ENCODE peak calls at places on chromosomes 12 and 14, in eight cellular contexts. B, Z, Q, J, M, I, L and W are unnamed samples.

GRCh38 chr14:33916663-33917565 is 34.0 kb downstream of the EGLN3 start:
- DNase-seq in B (no peak), Z (no peak), Q (no peak), J (no peak), M (peak), I (no peak), L (no peak), W (no peak)

GRCh38 chr14:91405241-91405721 is 12.3 kb downstream of the CCDC88C start:
- DNase-seq in B (no peak), Z (no peak), Q (no peak), J (no peak), M (no peak), I (peak), L (no peak), W (no peak)

GRCh38 chr12:752673-753400 is 458 bp downstream of the WNK1 start:
- DNase-seq in B (no peak), Z (peak), Q (peak), J (no peak), M (peak), I (peak), L (peak), W (no peak)

GRCh38 chr14:71803539-71804260 is 128.5 kb upstream of the RGS6 start:
- DNase-seq in B (no peak), Z (no peak), Q (no peak), J (no peak), M (peak), I (no peak), L (no peak), W (no peak)

GRCh38 chr12:80936353-80936641 is 1.4 kb downstream of the LIN7A start:
- DNase-seq in B (no peak), Z (peak), Q (no peak), J (no peak), M (no peak), I (no peak), L (no peak), W (peak)

GRCh38 chr12:64621257-64621942 is 11.1 kb downstream of the RASSF3 start:
- DNase-seq in B (no peak), Z (no peak), Q (no peak), J (no peak), M (peak), I (no peak), L (no peak), W (no peak)

GRCh38 chr14:105056303-105056831 is 8.9 kb downstream of the GPR132 start:
- DNase-seq in B (no peak), Z (no peak), Q (no peak), J (no peak), M (no peak), I (peak), L (no peak), W (no peak)

GRCh38 chr12:88420460-88420859 is 159.8 kb downstream of the KITLG start:
- DNase-seq in B (no peak), Z (peak), Q (no peak), J (no peak), M (peak), I (no peak), L (no peak), W (peak)

GRCh38 chr12:74119811-74120362 is 417.7 kb upstream of the ATXN7L3B start:
- DNase-seq in B (no peak), Z (no peak), Q (no peak), J (no peak), M (no peak), I (no peak), L (peak), W (no peak)

GRCh38 chr14:73743431-73743931 is 29.3 kb upstream of the PNMA1 start:
- DNase-seq in B (peak), Z (no peak), Q (no peak), J (no peak), M (no peak), I (peak), L (no peak), W (no peak)

GRCh38 chr14:104428333-104428851 is 151.2 kb upstream of the C14orf180 start:
- DNase-seq in B (no peak), Z (no peak), Q (no peak), J (no peak), M (no peak), I (no peak), L (no peak), W (no peak)

GRCh38 chr12:59408431-59408830 is 187.4 kb upstream of the SLC16A7 start:
- DNase-seq in B (no peak), Z (no peak), Q (no peak), J (no peak), M (peak), I (no peak), L (no peak), W (no peak)

GRCh38 chr12:101076940-101077351 is 133.1 kb downstream of the SLC5A8 start:
- DNase-seq in B (no peak), Z (peak), Q (no peak), J (no peak), M (peak), I (no peak), L (no peak), W (peak)

GRCh38 chr12:66746489-66747201 is 67.8 kb upstream of the GRIP1 start:
- DNase-seq in B (no peak), Z (no peak), Q (no peak), J (no peak), M (no peak), I (no peak), L (no peak), W (no peak)

GRCh38 chr14:61438497-61438859 is 117.1 kb downstream of the PRKCH start:
- DNase-seq in B (no peak), Z (no peak), Q (no peak), J (no peak), M (no peak), I (no peak), L (no peak), W (no peak)

GRCh38 chr12:116713529-116713928 is 24.3 kb downstream of the SPRING1 start:
- DNase-seq in B (no peak), Z (no peak), Q (no peak), J (no peak), M (no peak), I (no peak), L (no peak), W (no peak)

GRCh38 chr14:29442720-29443119 is 484.9 kb downstream of the PRKD1 start:
- DNase-seq in B (no peak), Z (peak), Q (no peak), J (no peak), M (peak), I (no peak), L (no peak), W (peak)

GRCh38 chr12:31485570-31485969 is 105.4 kb downstream of the DENND5B start:
- DNase-seq in B (no peak), Z (no peak), Q (no peak), J (no peak), M (peak), I (no peak), L (no peak), W (no peak)